ENCODE peak calls at places on chromosome 20, in four cellular contexts. L is uterus; K is heart right ventricle; A is CD8-positive, alpha-beta T cell. Q is an unnamed sample. For H3K9me3, the result is how much of the 10 kb centered on the place peaks cover.

GRCh38 chr20:43579861-43580793 is 10.6 kb upstream of the IFT52 start:
- DNase-seq in A (no peak), K (no peak), L (no peak), Q (no peak)

GRCh38 chr20:51331466-51331865 is 211.1 kb downstream of the NFATC2 start:
- DNase-seq in L (no peak), K (no peak), A (no peak), Q (no peak)

GRCh38 chr20:14313621-14314020 is 23.8 kb downstream of the FLRT3 start:
- DNase-seq in A (no peak), K (no peak), L (no peak), Q (no peak)

GRCh38 chr20:49573900-49574416 is 6.0 kb upstream of the PTGIS start:
- DNase-seq in L (peak), A (no peak), K (no peak), Q (no peak)

GRCh38 chr20:4472906-4473305 is 248.8 kb upstream of the PRND start:
- DNase-seq in A (no peak), K (no peak), L (no peak), Q (no peak)

GRCh38 chr20:10618611-10619245 is 55.1 kb downstream of the JAG1 start:
- DNase-seq in L (no peak), A (no peak), K (no peak), Q (no peak)

GRCh38 chr20:35226126-35226774 is at the start of gene MMP24:
- DNase-seq in K (no peak), A (no peak), L (no peak), Q (no peak)

GRCh38 chr20:37178839-37179670 is at the start of the genes MROH8 and RPN2:
- DNase-seq in L (peak), A (peak), K (peak), Q (peak)

GRCh38 chr20:9025643-9026042 is 43.2 kb upstream of the PLCB4 start:
- DNase-seq in K (no peak), A (no peak), L (no peak), Q (no peak)

GRCh38 chr20:41340327-41341055 is at the start of gene LPIN3:
- DNase-seq in A (peak), L (peak), K (peak), Q (peak)

GRCh38 chr20:18738888-18739287 is 74.7 kb upstream of the SCP2D1 start:
- DNase-seq in K (no peak), L (no peak), A (no peak), Q (no peak)

GRCh38 chr20:38108438-38109024 is 56.5 kb downstream of the TGM2 start:
- DNase-seq in K (peak), A (no peak), L (peak), Q (no peak)

GRCh38 chr20:61761453-61762207 is 304.1 kb downstream of the TAF4 start:
- DNase-seq in K (no peak), L (no peak), A (no peak), Q (no peak)

GRCh38 chr20:55919319-55919718 is 86.0 kb downstream of the CBLN4 start:
- DNase-seq in L (no peak), K (no peak), A (no peak), Q (no peak)
- H3K9me3 ChIP-seq in L (under half), K (under half), A (under half), Q (under half)

DNA sequence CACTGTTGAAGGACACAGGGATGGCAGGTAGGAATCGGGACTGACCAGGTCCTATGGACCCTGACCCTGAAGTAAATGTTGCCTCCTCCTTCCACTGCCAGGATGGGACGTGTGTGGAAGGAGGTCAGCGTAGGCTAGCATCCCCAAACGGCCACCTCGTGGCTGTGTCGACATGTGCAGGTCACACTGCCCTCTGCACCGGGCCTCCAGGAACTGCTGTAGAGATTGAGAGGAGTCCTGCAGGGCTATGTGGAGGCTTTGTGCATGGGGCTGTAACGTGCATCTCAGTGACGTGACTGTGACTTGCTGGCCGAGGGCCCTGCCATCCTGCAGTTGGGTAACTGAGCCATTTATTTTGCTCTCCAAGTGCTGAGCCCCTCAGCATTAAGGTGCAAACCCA is 149.5 kb downstream of the PHACTR3 start:
- DNase-seq in K (no peak), L (no peak), A (no peak), Q (no peak)
- H3K9me3 ChIP-seq in K (under half), L (under half), A (under half), Q (under half)

GRCh38 chr20:57076202-57076651 is 190.2 kb downstream of the BMP7 start:
- DNase-seq in K (no peak), L (no peak), A (no peak), Q (no peak)
- H3K9me3 ChIP-seq in K (under half), L (under half), A (under half), Q (under half)

GRCh38 chr20:29298759-29299613 is 1958.5 kb upstream of the DEFB115 start:
- DNase-seq in A (no peak), K (no peak), L (no peak), Q (no peak)

GRCh38 chr20:29300579-29301551 is 1956.6 kb upstream of the DEFB115 start:
- DNase-seq in K (no peak), A (no peak), L (no peak), Q (no peak)

GRCh38 chr20:29299811-29300578 is 1957.5 kb upstream of the DEFB115 start:
- DNase-seq in K (no peak), L (no peak), A (no peak), Q (no peak)

GRCh38 chr20:29301624-29302259 is 1955.7 kb upstream of the DEFB115 start:
- DNase-seq in K (no peak), A (no peak), L (no peak), Q (no peak)

DNA sequence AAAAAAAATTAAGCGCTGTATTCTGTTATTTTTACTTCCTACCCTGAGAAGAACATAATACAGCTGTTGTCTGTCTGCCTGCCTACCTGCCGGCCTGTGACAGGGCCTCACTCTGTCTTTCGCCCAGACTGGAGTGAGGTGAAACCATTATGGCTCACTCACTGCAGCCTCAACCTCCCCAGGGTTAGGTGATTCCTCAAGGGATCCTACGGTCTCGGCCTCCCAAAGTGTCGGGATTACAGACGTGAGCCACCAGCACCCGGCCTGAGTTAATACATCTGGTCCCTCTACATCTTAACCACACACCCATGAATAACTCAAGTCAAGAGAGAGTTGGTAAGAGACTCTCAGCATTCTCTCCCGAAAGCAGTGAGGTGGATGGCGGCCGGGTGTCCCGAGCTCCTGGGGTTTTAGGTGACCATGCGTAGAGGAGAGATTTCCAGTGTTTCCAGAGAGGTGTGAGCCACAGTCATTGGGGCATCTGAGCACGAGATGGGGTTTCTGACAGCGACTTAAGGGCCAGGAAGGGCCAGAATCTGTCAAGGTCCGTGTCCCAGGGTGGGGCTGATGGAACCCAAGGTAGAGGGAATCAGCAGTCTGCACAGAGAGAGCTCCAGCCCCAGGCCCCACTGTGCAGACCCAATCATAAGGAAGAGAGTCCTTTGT is 1954.4 kb upstream of the DEFB115 start:
- DNase-seq in A (no peak), L (no peak), K (no peak), Q (no peak)
- H3K9me3 ChIP-seq in A (under half), L (under half), K (under half), Q (under half)

DNA sequence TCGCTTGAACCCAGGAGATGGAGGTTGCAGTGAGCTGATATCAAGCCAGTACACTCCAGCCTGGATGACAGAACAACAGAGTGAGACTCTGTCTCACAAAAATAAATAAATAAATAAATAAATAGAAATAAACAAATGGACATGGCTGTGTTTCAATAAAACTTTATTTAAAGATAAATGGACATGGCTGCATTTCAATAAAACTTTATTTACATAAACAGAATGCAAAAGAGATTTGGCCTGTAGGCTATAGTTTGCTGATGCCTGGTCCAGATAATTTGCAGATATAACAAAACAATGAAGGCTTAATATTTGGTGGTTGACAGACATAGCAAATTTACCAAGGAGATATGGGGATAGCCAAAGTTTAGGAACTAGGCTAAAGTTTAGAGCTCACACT is 66.8 kb downstream of the ZNF831 start:
- DNase-seq in K (no peak), L (no peak), A (no peak), Q (no peak)
- H3K9me3 ChIP-seq in K (under half), L (under half), A (under half), Q (under half)

GRCh38 chr20:25083773-25084615 is 2.1 kb upstream of the VSX1 start:
- DNase-seq in L (no peak), A (no peak), K (no peak), Q (no peak)
- H3K9me3 ChIP-seq in L (under half), A (under half), K (under half), Q (under half)

GRCh38 chr20:58528412-58528811 is 13.2 kb upstream of the APCDD1L start:
- DNase-seq in A (no peak), L (no peak), K (no peak), Q (no peak)
- H3K9me3 ChIP-seq in A (under half), L (under half), K (half or more), Q (under half)

DNA sequence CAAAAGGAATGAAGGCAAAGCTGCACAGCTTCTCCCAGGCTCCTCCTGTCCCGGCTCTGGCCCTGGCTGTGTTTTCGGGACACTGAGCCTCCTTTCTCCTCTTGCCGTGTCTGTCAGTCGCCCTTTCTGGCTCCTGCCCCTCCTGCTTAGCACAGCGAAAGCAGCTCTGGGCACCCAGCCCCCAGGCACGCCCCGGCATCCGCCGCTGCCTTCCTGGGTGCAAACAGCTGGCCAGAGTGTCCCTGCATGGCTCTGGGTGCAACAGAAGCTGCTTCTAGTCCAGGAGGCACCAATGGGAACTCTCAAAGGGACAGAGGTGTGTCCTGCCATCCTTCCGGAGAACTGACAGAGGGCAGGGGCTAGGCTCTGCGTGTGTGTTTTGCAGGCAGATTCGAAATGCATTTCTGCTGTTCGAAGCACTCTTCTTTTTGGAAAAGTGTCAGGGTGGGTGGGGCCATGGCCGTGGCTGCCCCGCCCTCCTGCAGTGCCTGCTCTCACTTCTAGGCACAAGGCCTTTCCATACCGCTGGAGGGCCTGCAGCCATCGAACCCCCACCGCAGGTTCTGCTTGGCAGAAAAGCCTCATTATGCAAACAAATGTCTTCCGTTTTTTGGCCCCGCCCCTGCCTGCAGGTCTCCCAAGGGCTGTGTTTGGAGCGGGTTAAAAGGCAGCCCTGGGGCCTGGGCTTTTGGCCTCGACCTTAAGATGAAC is 15.5 kb downstream of the COL9A3 start:
- DNase-seq in A (no peak), L (no peak), K (no peak), Q (no peak)
- H3K9me3 ChIP-seq in A (under half), L (under half), K (under half), Q (under half)

Q was measured in effector memory CD4-positive, alpha-beta T cell.